ENCODE peak calls at places on chromosomes 16 and 17, in six cellular contexts. One of them, this sample, is unnamed.

GRCh38 chr16:31072540-31073072 is 1.4 kb downstream of the ZNF668 start:
- DNase-seq in iris pigment epithelial cell: peak; percentile 68
- DNase-seq in neural progenitor cell: peak; percentile 39
- DNase-seq in left ventricle myocardium superior: no peak
- DNase-seq in GM23338: peak; percentile 30
- DNase-seq in lower leg skin: peak; percentile 83
- DNase-seq in this sample: no peak

GRCh38 chr17:6639651-6640535 is 618 bp downstream of the KIAA0753 start:
- DNase-seq in iris pigment epithelial cell: peak; percentile 62
- DNase-seq in neural progenitor cell: peak; percentile 72
- DNase-seq in left ventricle myocardium superior: peak; percentile 53
- DNase-seq in GM23338: peak; percentile 57
- DNase-seq in lower leg skin: peak; percentile 85
- DNase-seq in this sample: peak; percentile 28

GRCh38 chr17:32259596-32259995 is 6.0 kb upstream of the RHBDL3 start:
- DNase-seq in iris pigment epithelial cell: peak; percentile 86
- DNase-seq in neural progenitor cell: no peak
- DNase-seq in left ventricle myocardium superior: no peak
- DNase-seq in GM23338: no peak
- DNase-seq in lower leg skin: no peak
- DNase-seq in this sample: no peak

GRCh38 chr16:85200471-85201278 is 88.4 kb upstream of the CIBAR2 start:
- DNase-seq in iris pigment epithelial cell: no peak
- DNase-seq in neural progenitor cell: no peak
- DNase-seq in left ventricle myocardium superior: peak; percentile 9
- DNase-seq in GM23338: no peak
- DNase-seq in lower leg skin: no peak
- DNase-seq in this sample: no peak

GRCh38 chr17:61240851-61241468 is 158.7 kb upstream of the TBX2 start:
- DNase-seq in iris pigment epithelial cell: no peak
- DNase-seq in neural progenitor cell: no peak
- DNase-seq in left ventricle myocardium superior: no peak
- DNase-seq in GM23338: no peak
- DNase-seq in lower leg skin: no peak
- DNase-seq in this sample: no peak

GRCh38 chr17:8225813-8226535 is 15.6 kb upstream of the AURKB start:
- DNase-seq in iris pigment epithelial cell: peak; percentile 78
- DNase-seq in neural progenitor cell: peak; percentile 83
- DNase-seq in left ventricle myocardium superior: peak; percentile 50
- DNase-seq in GM23338: peak; percentile 85
- DNase-seq in lower leg skin: no peak
- DNase-seq in this sample: no peak

GRCh38 chr17:41738801-41739112 is 4.3 kb upstream of the HAP1 start:
- DNase-seq in iris pigment epithelial cell: no peak
- DNase-seq in neural progenitor cell: no peak
- DNase-seq in left ventricle myocardium superior: no peak
- DNase-seq in GM23338: no peak
- DNase-seq in lower leg skin: no peak
- DNase-seq in this sample: no peak

GRCh38 chr16:56513972-56514371 is 5.9 kb downstream of the BBS2 start:
- DNase-seq in iris pigment epithelial cell: peak; percentile 80
- DNase-seq in neural progenitor cell: peak; percentile 19
- DNase-seq in left ventricle myocardium superior: peak; percentile 27
- DNase-seq in GM23338: peak; percentile 70
- DNase-seq in lower leg skin: no peak
- DNase-seq in this sample: no peak

GRCh38 chr17:82231562-82232321 is 2.9 kb downstream of the SLC16A3 start:
- DNase-seq in iris pigment epithelial cell: peak; percentile 72
- DNase-seq in neural progenitor cell: peak; percentile 76
- DNase-seq in left ventricle myocardium superior: peak; percentile 88
- DNase-seq in GM23338: peak; percentile 84
- DNase-seq in lower leg skin: no peak
- DNase-seq in this sample: peak; percentile 27

This sample was measured in progenitor cell of endocrine pancreas.